ENCODE peak calls at places on chromosomes 2 and 18, in ten cellular contexts. One of them, this sample, is unnamed.
A peak's percentile ranks its signal among the peaks of the same experiment; 100 is the strongest.

GRCh38 chr2:10971855-10972348 is 60.2 kb downstream of the KCNF1 start:
- DNase-seq in T-helper 1 cell: no peak
- DNase-seq in AG10803: no peak
- DNase-seq in activated CD4-positive, alpha-beta T cell treated with anti-CD3 and anti-CD28 coated beads, Interleukin-2, amount 50 U/mL, for 24 hours: no peak
- DNase-seq in anterior cingulate cortex: no peak
- DNase-seq in activated CD8-positive, alpha-beta memory T cell treated with anti-CD3 and anti-CD28 coated beads, Interleukin-2, amount 50 U/mL, for 4 hours: no peak
- DNase-seq in breast epithelium: no peak
- DNase-seq in thoracic aorta: no peak
- DNase-seq in stimulated activated CD8-positive, alpha-beta memory T cell treated with anti-CD3 and anti-CD28 coated beads, Interleukin-4, amount 100 ng/mL, for 24 hours: no peak
- DNase-seq in NCI-H82: no peak
- DNase-seq in this sample: no peak

GRCh38 chr2:227219312-227220105 is 55.1 kb downstream of the COL4A3 start:
- DNase-seq in T-helper 1 cell: no peak
- DNase-seq in AG10803: no peak
- DNase-seq in activated CD4-positive, alpha-beta T cell treated with anti-CD3 and anti-CD28 coated beads, Interleukin-2, amount 50 U/mL, for 24 hours: no peak
- DNase-seq in anterior cingulate cortex: no peak
- DNase-seq in activated CD8-positive, alpha-beta memory T cell treated with anti-CD3 and anti-CD28 coated beads, Interleukin-2, amount 50 U/mL, for 4 hours: no peak
- DNase-seq in breast epithelium: no peak
- DNase-seq in thoracic aorta: no peak
- DNase-seq in stimulated activated CD8-positive, alpha-beta memory T cell treated with anti-CD3 and anti-CD28 coated beads, Interleukin-4, amount 100 ng/mL, for 24 hours: no peak
- DNase-seq in NCI-H82: no peak
- DNase-seq in this sample: no peak

GRCh38 chr2:236940497-236940896 is 145.2 kb upstream of the COPS8 start:
- DNase-seq in T-helper 1 cell: no peak
- DNase-seq in AG10803: no peak
- DNase-seq in activated CD4-positive, alpha-beta T cell treated with anti-CD3 and anti-CD28 coated beads, Interleukin-2, amount 50 U/mL, for 24 hours: no peak
- DNase-seq in anterior cingulate cortex: no peak
- DNase-seq in activated CD8-positive, alpha-beta memory T cell treated with anti-CD3 and anti-CD28 coated beads, Interleukin-2, amount 50 U/mL, for 4 hours: no peak
- DNase-seq in breast epithelium: no peak
- DNase-seq in thoracic aorta: no peak
- DNase-seq in stimulated activated CD8-positive, alpha-beta memory T cell treated with anti-CD3 and anti-CD28 coated beads, Interleukin-4, amount 100 ng/mL, for 24 hours: no peak
- DNase-seq in NCI-H82: no peak
- DNase-seq in this sample: peak; percentile 51

GRCh38 chr2:201618744-201619654 is 24.3 kb downstream of the TMEM237 start:
- DNase-seq in T-helper 1 cell: no peak
- DNase-seq in AG10803: peak; percentile 71
- DNase-seq in activated CD4-positive, alpha-beta T cell treated with anti-CD3 and anti-CD28 coated beads, Interleukin-2, amount 50 U/mL, for 24 hours: no peak
- DNase-seq in anterior cingulate cortex: peak; percentile 17
- DNase-seq in activated CD8-positive, alpha-beta memory T cell treated with anti-CD3 and anti-CD28 coated beads, Interleukin-2, amount 50 U/mL, for 4 hours: no peak
- DNase-seq in breast epithelium: no peak
- DNase-seq in thoracic aorta: peak; percentile 17
- DNase-seq in stimulated activated CD8-positive, alpha-beta memory T cell treated with anti-CD3 and anti-CD28 coated beads, Interleukin-4, amount 100 ng/mL, for 24 hours: no peak
- DNase-seq in NCI-H82: no peak
- DNase-seq in this sample: peak; percentile 74

GRCh38 chr2:30871980-30872789 is 64.9 kb upstream of the CAPN13 start:
- DNase-seq in T-helper 1 cell: no peak
- DNase-seq in AG10803: no peak
- DNase-seq in activated CD4-positive, alpha-beta T cell treated with anti-CD3 and anti-CD28 coated beads, Interleukin-2, amount 50 U/mL, for 24 hours: no peak
- DNase-seq in anterior cingulate cortex: no peak
- DNase-seq in activated CD8-positive, alpha-beta memory T cell treated with anti-CD3 and anti-CD28 coated beads, Interleukin-2, amount 50 U/mL, for 4 hours: no peak
- DNase-seq in breast epithelium: no peak
- DNase-seq in thoracic aorta: no peak
- DNase-seq in stimulated activated CD8-positive, alpha-beta memory T cell treated with anti-CD3 and anti-CD28 coated beads, Interleukin-4, amount 100 ng/mL, for 24 hours: no peak
- DNase-seq in NCI-H82: no peak
- DNase-seq in this sample: no peak

GRCh38 chr2:118846667-118847446 is 591 bp downstream of the EN1 start:
- DNase-seq in T-helper 1 cell: no peak
- DNase-seq in AG10803: peak; percentile 60
- DNase-seq in activated CD4-positive, alpha-beta T cell treated with anti-CD3 and anti-CD28 coated beads, Interleukin-2, amount 50 U/mL, for 24 hours: no peak
- DNase-seq in anterior cingulate cortex: no peak
- DNase-seq in activated CD8-positive, alpha-beta memory T cell treated with anti-CD3 and anti-CD28 coated beads, Interleukin-2, amount 50 U/mL, for 4 hours: no peak
- DNase-seq in breast epithelium: no peak
- DNase-seq in thoracic aorta: no peak
- DNase-seq in stimulated activated CD8-positive, alpha-beta memory T cell treated with anti-CD3 and anti-CD28 coated beads, Interleukin-4, amount 100 ng/mL, for 24 hours: no peak
- DNase-seq in NCI-H82: peak; percentile 43
- DNase-seq in this sample: no peak

GRCh38 chr18:34544930-34545329 is 165.2 kb upstream of the DTNA start:
- DNase-seq in T-helper 1 cell: no peak
- DNase-seq in AG10803: no peak
- DNase-seq in activated CD4-positive, alpha-beta T cell treated with anti-CD3 and anti-CD28 coated beads, Interleukin-2, amount 50 U/mL, for 24 hours: no peak
- DNase-seq in anterior cingulate cortex: no peak
- DNase-seq in activated CD8-positive, alpha-beta memory T cell treated with anti-CD3 and anti-CD28 coated beads, Interleukin-2, amount 50 U/mL, for 4 hours: no peak
- DNase-seq in breast epithelium: no peak
- DNase-seq in thoracic aorta: no peak
- DNase-seq in stimulated activated CD8-positive, alpha-beta memory T cell treated with anti-CD3 and anti-CD28 coated beads, Interleukin-4, amount 100 ng/mL, for 24 hours: no peak
- DNase-seq in NCI-H82: peak; percentile 12
- DNase-seq in this sample: no peak

GRCh38 chr2:126714191-126714965 is 58.4 kb downstream of the GYPC start:
- DNase-seq in T-helper 1 cell: no peak
- DNase-seq in AG10803: no peak
- DNase-seq in activated CD4-positive, alpha-beta T cell treated with anti-CD3 and anti-CD28 coated beads, Interleukin-2, amount 50 U/mL, for 24 hours: no peak
- DNase-seq in anterior cingulate cortex: no peak
- DNase-seq in activated CD8-positive, alpha-beta memory T cell treated with anti-CD3 and anti-CD28 coated beads, Interleukin-2, amount 50 U/mL, for 4 hours: no peak
- DNase-seq in breast epithelium: no peak
- DNase-seq in thoracic aorta: no peak
- DNase-seq in stimulated activated CD8-positive, alpha-beta memory T cell treated with anti-CD3 and anti-CD28 coated beads, Interleukin-4, amount 100 ng/mL, for 24 hours: no peak
- DNase-seq in NCI-H82: no peak
- DNase-seq in this sample: peak; percentile 58

GRCh38 chr2:170815746-170816498 is 765 bp upstream of the GAD1 start:
- DNase-seq in T-helper 1 cell: peak; percentile 71
- DNase-seq in AG10803: peak; percentile 24
- DNase-seq in activated CD4-positive, alpha-beta T cell treated with anti-CD3 and anti-CD28 coated beads, Interleukin-2, amount 50 U/mL, for 24 hours: no peak
- DNase-seq in anterior cingulate cortex: no peak
- DNase-seq in activated CD8-positive, alpha-beta memory T cell treated with anti-CD3 and anti-CD28 coated beads, Interleukin-2, amount 50 U/mL, for 4 hours: peak; percentile 68
- DNase-seq in breast epithelium: no peak
- DNase-seq in thoracic aorta: no peak
- DNase-seq in stimulated activated CD8-positive, alpha-beta memory T cell treated with anti-CD3 and anti-CD28 coated beads, Interleukin-4, amount 100 ng/mL, for 24 hours: peak; percentile 43
- DNase-seq in NCI-H82: peak; percentile 92
- DNase-seq in this sample: no peak

GRCh38 chr18:50401888-50402287 is 27.0 kb downstream of the SKA1 start:
- DNase-seq in T-helper 1 cell: no peak
- DNase-seq in AG10803: peak; percentile 13
- DNase-seq in activated CD4-positive, alpha-beta T cell treated with anti-CD3 and anti-CD28 coated beads, Interleukin-2, amount 50 U/mL, for 24 hours: no peak
- DNase-seq in anterior cingulate cortex: no peak
- DNase-seq in activated CD8-positive, alpha-beta memory T cell treated with anti-CD3 and anti-CD28 coated beads, Interleukin-2, amount 50 U/mL, for 4 hours: peak; percentile 16
- DNase-seq in breast epithelium: peak; percentile 64
- DNase-seq in thoracic aorta: no peak
- DNase-seq in stimulated activated CD8-positive, alpha-beta memory T cell treated with anti-CD3 and anti-CD28 coated beads, Interleukin-4, amount 100 ng/mL, for 24 hours: no peak
- DNase-seq in NCI-H82: peak; percentile 69
- DNase-seq in this sample: no peak

GRCh38 chr2:239966848-239967136 is 58.4 kb downstream of the NDUFA10 start:
- DNase-seq in T-helper 1 cell: no peak
- DNase-seq in AG10803: peak; percentile 60
- DNase-seq in activated CD4-positive, alpha-beta T cell treated with anti-CD3 and anti-CD28 coated beads, Interleukin-2, amount 50 U/mL, for 24 hours: no peak
- DNase-seq in anterior cingulate cortex: no peak
- DNase-seq in activated CD8-positive, alpha-beta memory T cell treated with anti-CD3 and anti-CD28 coated beads, Interleukin-2, amount 50 U/mL, for 4 hours: no peak
- DNase-seq in breast epithelium: no peak
- DNase-seq in thoracic aorta: no peak
- DNase-seq in stimulated activated CD8-positive, alpha-beta memory T cell treated with anti-CD3 and anti-CD28 coated beads, Interleukin-4, amount 100 ng/mL, for 24 hours: no peak
- DNase-seq in NCI-H82: no peak
- DNase-seq in this sample: no peak

GRCh38 chr2:235234711-235235110 is 259.1 kb upstream of the AGAP1 start:
- DNase-seq in T-helper 1 cell: no peak
- DNase-seq in AG10803: peak; percentile 13
- DNase-seq in activated CD4-positive, alpha-beta T cell treated with anti-CD3 and anti-CD28 coated beads, Interleukin-2, amount 50 U/mL, for 24 hours: no peak
- DNase-seq in anterior cingulate cortex: no peak
- DNase-seq in activated CD8-positive, alpha-beta memory T cell treated with anti-CD3 and anti-CD28 coated beads, Interleukin-2, amount 50 U/mL, for 4 hours: no peak
- DNase-seq in breast epithelium: no peak
- DNase-seq in thoracic aorta: no peak
- DNase-seq in stimulated activated CD8-positive, alpha-beta memory T cell treated with anti-CD3 and anti-CD28 coated beads, Interleukin-4, amount 100 ng/mL, for 24 hours: no peak
- DNase-seq in NCI-H82: no peak
- DNase-seq in this sample: no peak

GRCh38 chr2:214035921-214036320 is 374.9 kb upstream of the VWC2L start:
- DNase-seq in T-helper 1 cell: no peak
- DNase-seq in AG10803: no peak
- DNase-seq in activated CD4-positive, alpha-beta T cell treated with anti-CD3 and anti-CD28 coated beads, Interleukin-2, amount 50 U/mL, for 24 hours: no peak
- DNase-seq in anterior cingulate cortex: no peak
- DNase-seq in activated CD8-positive, alpha-beta memory T cell treated with anti-CD3 and anti-CD28 coated beads, Interleukin-2, amount 50 U/mL, for 4 hours: no peak
- DNase-seq in breast epithelium: no peak
- DNase-seq in thoracic aorta: no peak
- DNase-seq in stimulated activated CD8-positive, alpha-beta memory T cell treated with anti-CD3 and anti-CD28 coated beads, Interleukin-4, amount 100 ng/mL, for 24 hours: no peak
- DNase-seq in NCI-H82: no peak
- DNase-seq in this sample: no peak

GRCh38 chr2:200878289-200878688 is 10.6 kb downstream of the PPIL3 start:
- DNase-seq in T-helper 1 cell: no peak
- DNase-seq in AG10803: no peak
- DNase-seq in activated CD4-positive, alpha-beta T cell treated with anti-CD3 and anti-CD28 coated beads, Interleukin-2, amount 50 U/mL, for 24 hours: no peak
- DNase-seq in anterior cingulate cortex: no peak
- DNase-seq in activated CD8-positive, alpha-beta memory T cell treated with anti-CD3 and anti-CD28 coated beads, Interleukin-2, amount 50 U/mL, for 4 hours: no peak
- DNase-seq in breast epithelium: no peak
- DNase-seq in thoracic aorta: no peak
- DNase-seq in stimulated activated CD8-positive, alpha-beta memory T cell treated with anti-CD3 and anti-CD28 coated beads, Interleukin-4, amount 100 ng/mL, for 24 hours: no peak
- DNase-seq in NCI-H82: no peak
- DNase-seq in this sample: no peak

GRCh38 chr2:215793747-215794595 is 219.4 kb downstream of the MREG start:
- DNase-seq in T-helper 1 cell: no peak
- DNase-seq in AG10803: peak; percentile 93
- DNase-seq in activated CD4-positive, alpha-beta T cell treated with anti-CD3 and anti-CD28 coated beads, Interleukin-2, amount 50 U/mL, for 24 hours: no peak
- DNase-seq in anterior cingulate cortex: no peak
- DNase-seq in activated CD8-positive, alpha-beta memory T cell treated with anti-CD3 and anti-CD28 coated beads, Interleukin-2, amount 50 U/mL, for 4 hours: no peak
- DNase-seq in breast epithelium: no peak
- DNase-seq in thoracic aorta: peak; percentile 42
- DNase-seq in stimulated activated CD8-positive, alpha-beta memory T cell treated with anti-CD3 and anti-CD28 coated beads, Interleukin-4, amount 100 ng/mL, for 24 hours: no peak
- DNase-seq in NCI-H82: no peak
- DNase-seq in this sample: no peak

GRCh38 chr2:197201874-197202273 is 108.7 kb downstream of the ANKRD44 start:
- DNase-seq in T-helper 1 cell: no peak
- DNase-seq in AG10803: no peak
- DNase-seq in activated CD4-positive, alpha-beta T cell treated with anti-CD3 and anti-CD28 coated beads, Interleukin-2, amount 50 U/mL, for 24 hours: no peak
- DNase-seq in anterior cingulate cortex: no peak
- DNase-seq in activated CD8-positive, alpha-beta memory T cell treated with anti-CD3 and anti-CD28 coated beads, Interleukin-2, amount 50 U/mL, for 4 hours: no peak
- DNase-seq in breast epithelium: no peak
- DNase-seq in thoracic aorta: no peak
- DNase-seq in stimulated activated CD8-positive, alpha-beta memory T cell treated with anti-CD3 and anti-CD28 coated beads, Interleukin-4, amount 100 ng/mL, for 24 hours: no peak
- DNase-seq in NCI-H82: no peak
- DNase-seq in this sample: no peak

GRCh38 chr2:136305517-136306192 is 187.7 kb upstream of the CXCR4 start:
- DNase-seq in T-helper 1 cell: peak; percentile 72
- DNase-seq in AG10803: no peak
- DNase-seq in activated CD4-positive, alpha-beta T cell treated with anti-CD3 and anti-CD28 coated beads, Interleukin-2, amount 50 U/mL, for 24 hours: peak; percentile 35
- DNase-seq in anterior cingulate cortex: no peak
- DNase-seq in activated CD8-positive, alpha-beta memory T cell treated with anti-CD3 and anti-CD28 coated beads, Interleukin-2, amount 50 U/mL, for 4 hours: peak; percentile 57
- DNase-seq in breast epithelium: no peak
- DNase-seq in thoracic aorta: no peak
- DNase-seq in stimulated activated CD8-positive, alpha-beta memory T cell treated with anti-CD3 and anti-CD28 coated beads, Interleukin-4, amount 100 ng/mL, for 24 hours: no peak
- DNase-seq in NCI-H82: peak; percentile 24
- DNase-seq in this sample: no peak

GRCh38 chr2:101428413-101429176 is 41.3 kb upstream of the CREG2 start:
- DNase-seq in T-helper 1 cell: no peak
- DNase-seq in AG10803: no peak
- DNase-seq in activated CD4-positive, alpha-beta T cell treated with anti-CD3 and anti-CD28 coated beads, Interleukin-2, amount 50 U/mL, for 24 hours: no peak
- DNase-seq in anterior cingulate cortex: no peak
- DNase-seq in activated CD8-positive, alpha-beta memory T cell treated with anti-CD3 and anti-CD28 coated beads, Interleukin-2, amount 50 U/mL, for 4 hours: no peak
- DNase-seq in breast epithelium: no peak
- DNase-seq in thoracic aorta: no peak
- DNase-seq in stimulated activated CD8-positive, alpha-beta memory T cell treated with anti-CD3 and anti-CD28 coated beads, Interleukin-4, amount 100 ng/mL, for 24 hours: no peak
- DNase-seq in NCI-H82: no peak
- DNase-seq in this sample: no peak

GRCh38 chr2:227450196-227450851 is 21.6 kb upstream of the AGFG1 start:
- DNase-seq in T-helper 1 cell: no peak
- DNase-seq in AG10803: no peak
- DNase-seq in activated CD4-positive, alpha-beta T cell treated with anti-CD3 and anti-CD28 coated beads, Interleukin-2, amount 50 U/mL, for 24 hours: no peak
- DNase-seq in anterior cingulate cortex: no peak
- DNase-seq in activated CD8-positive, alpha-beta memory T cell treated with anti-CD3 and anti-CD28 coated beads, Interleukin-2, amount 50 U/mL, for 4 hours: no peak
- DNase-seq in breast epithelium: no peak
- DNase-seq in thoracic aorta: no peak
- DNase-seq in stimulated activated CD8-positive, alpha-beta memory T cell treated with anti-CD3 and anti-CD28 coated beads, Interleukin-4, amount 100 ng/mL, for 24 hours: no peak
- DNase-seq in NCI-H82: no peak
- DNase-seq in this sample: no peak

GRCh38 chr2:3651686-3652516 is 6.1 kb upstream of the ALLC start:
- DNase-seq in T-helper 1 cell: peak; percentile 61
- DNase-seq in AG10803: peak; percentile 22
- DNase-seq in activated CD4-positive, alpha-beta T cell treated with anti-CD3 and anti-CD28 coated beads, Interleukin-2, amount 50 U/mL, for 24 hours: peak; percentile 25
- DNase-seq in anterior cingulate cortex: peak; percentile 74
- DNase-seq in activated CD8-positive, alpha-beta memory T cell treated with anti-CD3 and anti-CD28 coated beads, Interleukin-2, amount 50 U/mL, for 4 hours: peak; percentile 51
- DNase-seq in breast epithelium: no peak
- DNase-seq in thoracic aorta: no peak
- DNase-seq in stimulated activated CD8-positive, alpha-beta memory T cell treated with anti-CD3 and anti-CD28 coated beads, Interleukin-4, amount 100 ng/mL, for 24 hours: peak; percentile 55
- DNase-seq in NCI-H82: peak; percentile 73
- DNase-seq in this sample: no peak

GRCh38 chr2:197013098-197013497 is 86.6 kb upstream of the PGAP1 start:
- DNase-seq in T-helper 1 cell: no peak
- DNase-seq in AG10803: no peak
- DNase-seq in activated CD4-positive, alpha-beta T cell treated with anti-CD3 and anti-CD28 coated beads, Interleukin-2, amount 50 U/mL, for 24 hours: no peak
- DNase-seq in anterior cingulate cortex: no peak
- DNase-seq in activated CD8-positive, alpha-beta memory T cell treated with anti-CD3 and anti-CD28 coated beads, Interleukin-2, amount 50 U/mL, for 4 hours: no peak
- DNase-seq in breast epithelium: no peak
- DNase-seq in thoracic aorta: no peak
- DNase-seq in stimulated activated CD8-positive, alpha-beta memory T cell treated with anti-CD3 and anti-CD28 coated beads, Interleukin-4, amount 100 ng/mL, for 24 hours: no peak
- DNase-seq in NCI-H82: no peak
- DNase-seq in this sample: no peak

This sample was measured in right atrium auricular region.